ENCODE peak calls at places on chromosomes 7 and 10, in nine cellular contexts. F is sigmoid colon, Q is A549, Z is H1, M is suprapubic skin, G is K562, L is tibial nerve, P is stomach, H is esophagus muscularis mucosa. J is an unnamed sample.

GRCh38 chr10:19488592-19489280 is 327.5 kb upstream of the PLXDC2 start:
- DNase-seq in F (peak), Q (no peak), Z (peak), M (peak), G (no peak), L (peak), P (no peak), H (no peak), J (peak)

GRCh38 chr7:148783801-148784527 is 85.3 kb downstream of the CUL1 start:
- DNase-seq in F (no peak), Q (no peak), Z (no peak), M (no peak), G (no peak), L (no peak), P (no peak), H (no peak), J (no peak)

GRCh38 chr7:153473189-153473588 is 579.0 kb upstream of the DPP6 start:
- DNase-seq in F (no peak), Q (no peak), Z (no peak), M (no peak), G (no peak), L (no peak), P (no peak), H (no peak), J (no peak)

GRCh38 chr10:14025790-14026189 is 304.9 kb downstream of the FRMD4A start:
- DNase-seq in F (no peak), Q (no peak), Z (no peak), M (no peak), G (no peak), L (no peak), P (no peak), H (no peak), J (no peak)

GRCh38 chr10:4538016-4538415 is 288.0 kb upstream of the AKR1E2 start:
- DNase-seq in F (no peak), Q (no peak), Z (no peak), M (no peak), G (no peak), L (no peak), P (no peak), H (no peak), J (no peak)

GRCh38 chr10:37754538-37755323 is 102.7 kb downstream of the ZNF248 start:
- DNase-seq in F (no peak), Q (peak), Z (no peak), M (no peak), G (peak), L (no peak), P (peak), H (peak), J (no peak)

GRCh38 chr7:90312745-90313144 is 8.4 kb downstream of the FAM237B start:
- DNase-seq in F (no peak), Q (no peak), Z (no peak), M (no peak), G (no peak), L (no peak), P (no peak), H (no peak), J (no peak)

GRCh38 chr7:140010194-140010895 is 52.4 kb downstream of the PARP12 start:
- DNase-seq in F (peak), Q (no peak), Z (no peak), M (peak), G (no peak), L (no peak), P (no peak), H (no peak), J (no peak)

GRCh38 chr7:37304926-37305325 is 143.7 kb downstream of the ELMO1 start:
- DNase-seq in F (no peak), Q (no peak), Z (no peak), M (no peak), G (no peak), L (no peak), P (no peak), H (no peak), J (no peak)

GRCh38 chr10:125101049-125101448 is 59.3 kb downstream of the CTBP2 start:
- DNase-seq in F (peak), Q (no peak), Z (no peak), M (no peak), G (no peak), L (no peak), P (peak), H (no peak), J (peak)

GRCh38 chr7:20219446-20220292 is 2.5 kb upstream of the MACC1 start:
- DNase-seq in F (peak), Q (no peak), Z (no peak), M (peak), G (peak), L (peak), P (peak), H (no peak), J (no peak)

GRCh38 chr10:13352519-13352918 is 4.4 kb upstream of the SEPHS1 start:
- DNase-seq in F (no peak), Q (no peak), Z (peak), M (no peak), G (peak), L (no peak), P (no peak), H (no peak), J (no peak)

GRCh38 chr7:47538846-47539311 is 43.0 kb downstream of the TNS3 start:
- DNase-seq in F (no peak), Q (no peak), Z (no peak), M (no peak), G (no peak), L (no peak), P (peak), H (no peak), J (no peak)
- H3K27ac ChIP-seq in F (no peak), Q (peak), Z (no peak), M (no peak), G (no peak), L (peak), P (peak), H (no peak), J (no peak)

GRCh38 chr10:70130878-70131559 is 1.6 kb downstream of the AIFM2 start:
- DNase-seq in F (peak), Q (no peak), Z (no peak), M (peak), G (no peak), L (no peak), P (no peak), H (peak), J (no peak)
- H3K4me3 ChIP-seq in F (no peak), Q (peak), Z (no peak), M (peak), G (peak), L (no peak), P (peak), H (peak), J (no peak)

DNA sequence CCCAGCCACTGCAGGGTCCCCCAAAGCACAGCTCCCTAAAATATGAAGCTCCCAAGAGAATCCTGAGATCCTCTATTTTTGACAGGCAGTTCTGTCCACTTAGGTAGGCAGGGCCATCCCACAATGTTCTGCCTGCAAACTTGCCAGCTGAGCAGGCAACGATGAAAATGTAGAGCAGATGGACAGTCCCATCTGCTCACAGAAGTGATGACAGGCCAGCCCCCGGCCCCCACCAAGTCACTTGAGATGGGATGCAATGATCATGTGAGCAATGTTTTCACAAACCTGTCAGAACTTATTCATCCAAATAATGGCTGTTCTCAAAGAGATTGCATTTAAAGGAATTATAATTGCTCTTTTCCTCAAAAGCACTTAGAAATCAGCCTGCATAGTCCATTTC is 301.4 kb downstream of the FGFR2 start:
- DNase-seq in F (no peak), Q (no peak), Z (no peak), M (no peak), G (no peak), L (no peak), P (no peak), H (no peak), J (no peak)
- TF ChIP-seq EP300 in F (no peak), Q (no peak), Z (no peak), M (no peak), G (no peak), L (no peak), P (no peak), H (no peak), J (no peak)

DNA sequence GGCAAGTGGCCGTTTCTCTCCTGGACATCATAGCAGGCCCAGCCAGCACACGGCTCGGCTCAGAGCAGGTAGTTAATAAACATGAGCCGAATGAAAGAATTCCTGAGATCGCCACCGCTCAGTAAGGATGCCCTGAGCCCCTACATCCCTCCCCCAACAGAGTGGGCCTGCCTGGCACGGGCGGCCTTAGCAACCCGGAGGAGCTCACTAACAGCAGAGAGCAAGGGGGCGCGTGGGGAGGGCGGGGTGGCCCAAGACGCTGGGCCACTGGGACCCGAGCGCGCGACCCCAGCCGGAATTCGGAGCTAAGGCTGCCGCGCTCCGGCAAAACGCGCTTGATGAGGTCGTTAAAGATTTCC is 408 bp upstream of the ENO4 start:
- DNase-seq in F (no peak), Q (no peak), Z (no peak), M (no peak), G (no peak), L (no peak), P (no peak), H (no peak), J (no peak)
- H3K27ac ChIP-seq in F (peak), Q (peak), Z (peak), M (peak), G (no peak), L (peak), P (peak), H (peak), J (no peak)

GRCh38 chr10:119105155-119105554 is 1.2 kb downstream of the DENND10 start:
- DNase-seq in F (no peak), Q (no peak), Z (no peak), M (no peak), G (no peak), L (no peak), P (no peak), H (no peak), J (no peak)
- H3K4me3 ChIP-seq in F (peak), Q (peak), Z (peak), M (peak), G (no peak), L (peak), P (peak), H (peak), J (peak)

DNA sequence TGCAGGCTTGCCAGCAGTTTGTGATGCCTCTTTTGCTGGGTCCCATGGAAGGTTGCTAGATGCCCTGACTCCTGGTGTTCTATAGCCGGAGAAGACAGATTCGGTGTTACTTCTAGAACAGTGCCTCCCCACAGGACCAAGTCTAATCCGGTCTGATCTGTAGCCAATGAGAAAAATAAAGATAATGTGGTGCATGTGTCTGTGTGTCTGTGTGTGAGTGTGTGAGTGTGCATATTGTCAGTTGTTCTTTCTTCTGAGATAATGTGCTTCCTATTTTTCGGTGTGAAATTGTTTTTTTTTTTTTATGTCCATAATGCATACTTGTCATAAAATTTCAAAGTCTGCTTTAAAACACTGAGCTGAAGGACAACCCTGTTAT is 29.7 kb upstream of the ZNRF2 start:
- DNase-seq in F (no peak), Q (no peak), Z (no peak), M (no peak), G (no peak), L (no peak), P (no peak), H (no peak), J (no peak)
- TF ChIP-seq EP300 in F (no peak), Q (no peak), Z (no peak), M (no peak), G (no peak), L (no peak), P (no peak), H (no peak), J (no peak)

GRCh38 chr10:75596930-75597629 is 165.7 kb downstream of the LRMDA start:
- DNase-seq in F (no peak), Q (no peak), Z (no peak), M (no peak), G (no peak), L (no peak), P (no peak), H (no peak), J (no peak)

GRCh38 chr10:75589895-75590654 is 158.7 kb downstream of the LRMDA start:
- DNase-seq in F (no peak), Q (no peak), Z (no peak), M (no peak), G (no peak), L (no peak), P (no peak), H (no peak), J (no peak)

GRCh38 chr10:75592014-75592842 is 160.8 kb downstream of the LRMDA start:
- DNase-seq in F (no peak), Q (no peak), Z (no peak), M (no peak), G (no peak), L (no peak), P (no peak), H (no peak), J (no peak)

GRCh38 chr10:75592888-75593643 is 161.6 kb downstream of the LRMDA start:
- DNase-seq in F (no peak), Q (no peak), Z (no peak), M (no peak), G (no peak), L (no peak), P (no peak), H (no peak), J (no peak)

GRCh38 chr10:75593690-75594556 is 162.5 kb downstream of the LRMDA start:
- DNase-seq in F (no peak), Q (no peak), Z (no peak), M (no peak), G (peak), L (no peak), P (no peak), H (no peak), J (no peak)
- H3K27ac ChIP-seq in F (no peak), Q (no peak), Z (no peak), M (no peak), G (no peak), L (no peak), P (no peak), H (no peak), J (no peak)